ENCODE peak calls at places on chromosomes 11 and 22, in seven cellular contexts. S is astrocyte of the cerebellum, W is GM12878, K is foreskin fibroblast, M is OCI-LY7, X is body of pancreas, L is bronchial epithelial cell. N is an unnamed sample.

GRCh38 chr22:31891366-31892079 is 52.8 kb upstream of the YWHAH start:
- DNase-seq in S (peak; percentile 16), W (no peak), K (peak; percentile 53), M (no peak), X (no peak), L (no peak), N (peak; percentile 32)

GRCh38 chr11:73242291-73243092 is 24.4 kb downstream of the P2RY2 start:
- DNase-seq in S (peak; percentile 38), W (peak; percentile 48), K (peak; percentile 57), M (peak; percentile 79), X (peak; percentile 78), L (peak; percentile 40), N (peak; percentile 70)

GRCh38 chr11:68146010-68146540 is 24.9 kb upstream of the CHKA start:
- DNase-seq in S (no peak), W (no peak), K (no peak), M (no peak), X (peak; percentile 99), L (peak; percentile 13), N (no peak)

GRCh38 chr22:50118557-50119168 is 28.9 kb downstream of the MOV10L1 start:
- DNase-seq in S (peak; percentile 81), W (no peak), K (peak; percentile 65), M (no peak), X (no peak), L (peak; percentile 53), N (no peak)

GRCh38 chr22:44126807-44127206 is 53.9 kb upstream of the PARVG start:
- DNase-seq in S (no peak), W (no peak), K (no peak), M (no peak), X (no peak), L (no peak), N (no peak)

GRCh38 chr22:39941661-39942060 is 18.5 kb upstream of the TMA7B start:
- DNase-seq in S (no peak), W (no peak), K (no peak), M (no peak), X (no peak), L (no peak), N (no peak)

GRCh38 chr11:16791494-16791961 is 53.1 kb downstream of the C11orf58 start:
- DNase-seq in S (peak; percentile 91), W (no peak), K (peak; percentile 85), M (no peak), X (no peak), L (peak; percentile 90), N (no peak)

GRCh38 chr11:5171856-5172255 is 17.3 kb upstream of the OR52A1 start:
- DNase-seq in S (no peak), W (no peak), K (no peak), M (no peak), X (no peak), L (no peak), N (no peak)

GRCh38 chr11:102293873-102294601 is 23.2 kb upstream of the BIRC3 start:
- DNase-seq in S (no peak), W (no peak), K (no peak), M (peak; percentile 86), X (no peak), L (peak; percentile 67), N (peak; percentile 83)

GRCh38 chr11:116510166-116510565 is 262.6 kb downstream of the BUD13 start:
- DNase-seq in S (no peak), W (no peak), K (no peak), M (no peak), X (no peak), L (no peak), N (no peak)

GRCh38 chr11:18171377-18172000 is 1.1 kb upstream of the MRGPRX4 start:
- DNase-seq in S (no peak), W (no peak), K (peak; percentile 13), M (peak; percentile 56), X (no peak), L (peak; percentile 31), N (peak; percentile 10)

GRCh38 chr22:39317756-39318506 is 1.5 kb downstream of the RPL3 start:
- DNase-seq in S (no peak), W (no peak), K (peak; percentile 41), M (peak; percentile 24), X (no peak), L (peak; percentile 50), N (no peak)

GRCh38 chr11:61390161-61390560 is 2.2 kb upstream of the TMEM216 start:
- DNase-seq in S (no peak), W (no peak), K (no peak), M (no peak), X (no peak), L (no peak), N (no peak)

GRCh38 chr22:46770151-46770641 is 7.7 kb downstream of the TBC1D22A start:
- DNase-seq in S (no peak), W (no peak), K (no peak), M (no peak), X (no peak), L (no peak), N (no peak)

GRCh38 chr11:114098927-114099326 is 39.4 kb downstream of the ZBTB16 start:
- DNase-seq in S (no peak), W (no peak), K (no peak), M (no peak), X (peak; percentile 52), L (no peak), N (no peak)

GRCh38 chr11:7530013-7530412 is 16.2 kb downstream of the PPFIBP2 start:
- DNase-seq in S (no peak), W (no peak), K (no peak), M (no peak), X (no peak), L (no peak), N (no peak)

GRCh38 chr11:119193001-119193400 is 7.7 kb downstream of the NHERF4 start:
- DNase-seq in S (no peak), W (no peak), K (no peak), M (no peak), X (no peak), L (no peak), N (no peak)

DNA sequence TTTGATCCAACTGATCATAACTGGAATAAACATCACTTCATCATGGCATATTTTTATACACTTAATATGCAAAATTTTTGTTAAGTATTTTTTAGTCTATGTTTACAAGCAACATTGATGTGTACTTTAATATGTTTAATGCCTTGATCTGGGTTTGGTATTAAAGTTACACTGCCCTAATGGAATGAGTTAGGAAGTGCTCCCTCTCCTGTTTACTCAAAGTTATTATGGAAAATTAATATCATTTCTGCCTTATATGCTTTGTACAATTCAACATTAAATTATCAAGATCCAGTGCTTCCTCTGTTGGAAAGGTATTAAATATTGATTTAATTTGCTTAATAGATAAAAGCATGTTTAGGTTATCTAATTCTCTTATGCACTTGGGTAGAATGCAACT is 927.3 kb upstream of the RAG2 start:
- DNase-seq in S (no peak), W (no peak), K (no peak), M (no peak), X (no peak), L (peak; percentile 24), N (no peak)
- TF ChIP-seq CTCF in S (peak; percentile 9), W (no peak), K (peak; percentile 16), M (no peak), X (no peak), L (no peak), N (peak; percentile 9)

GRCh38 chr11:131922220-131922619 is 551.8 kb downstream of the NTM start:
- DNase-seq in S (no peak), W (no peak), K (no peak), M (no peak), X (no peak), L (no peak), N (no peak)
- TF ChIP-seq CTCF in S (no peak), W (no peak), K (no peak), M (no peak), X (no peak), L (no peak), N (no peak)

DNA sequence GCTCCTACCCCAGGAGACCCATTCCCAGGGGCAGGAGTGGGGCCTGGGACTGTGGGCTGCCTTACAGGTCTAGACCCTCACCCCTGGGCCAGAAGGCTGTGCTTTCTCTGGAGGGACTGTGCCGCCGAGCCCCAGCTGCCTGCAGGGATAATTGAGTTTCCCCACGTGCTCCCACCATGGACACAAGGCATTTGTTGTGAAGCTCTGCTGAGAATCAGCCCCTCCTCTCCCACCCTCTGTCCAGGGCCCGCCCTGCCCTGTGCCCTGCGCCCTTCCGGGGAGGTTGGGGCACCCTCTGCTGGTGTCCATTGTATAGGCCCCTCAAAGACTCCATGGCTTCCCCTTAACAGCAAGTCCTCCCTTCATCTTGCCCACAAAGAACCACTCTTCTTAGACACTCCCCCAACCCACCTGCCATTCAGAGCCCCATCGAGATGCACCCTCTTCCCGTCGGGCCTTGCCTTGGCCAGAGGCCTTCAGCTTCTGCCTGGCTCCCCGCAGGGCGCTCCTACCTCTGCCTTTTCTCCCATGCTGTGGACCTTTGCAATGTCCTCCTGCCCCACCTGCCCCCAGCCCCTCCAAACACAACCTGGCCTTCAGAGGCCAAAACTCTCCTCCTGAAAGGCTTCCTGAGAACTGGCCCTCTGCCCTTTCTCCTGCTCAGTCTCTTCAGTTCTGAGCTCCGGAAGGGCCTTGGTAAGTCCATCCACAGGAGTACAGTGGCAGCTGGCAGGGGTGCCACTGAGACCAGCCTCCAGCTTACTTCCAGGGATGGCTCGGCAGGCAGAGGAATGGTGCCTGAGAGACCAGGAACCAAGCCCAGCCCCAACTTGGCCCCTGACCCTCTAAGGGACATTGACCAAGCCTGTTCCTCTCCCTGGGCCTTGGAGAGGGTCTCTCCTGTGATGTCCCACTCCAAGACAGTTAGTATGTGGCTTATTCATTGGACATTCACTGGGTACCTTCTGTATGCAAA is 22.4 kb downstream of the DUSP8 start:
- DNase-seq in S (no peak), W (no peak), K (no peak), M (peak; percentile 10), X (no peak), L (no peak), N (no peak)
- TF ChIP-seq CTCF in S (no peak), W (peak; percentile 31), K (no peak), M (no peak), X (no peak), L (no peak), N (peak; percentile 10)

DNA sequence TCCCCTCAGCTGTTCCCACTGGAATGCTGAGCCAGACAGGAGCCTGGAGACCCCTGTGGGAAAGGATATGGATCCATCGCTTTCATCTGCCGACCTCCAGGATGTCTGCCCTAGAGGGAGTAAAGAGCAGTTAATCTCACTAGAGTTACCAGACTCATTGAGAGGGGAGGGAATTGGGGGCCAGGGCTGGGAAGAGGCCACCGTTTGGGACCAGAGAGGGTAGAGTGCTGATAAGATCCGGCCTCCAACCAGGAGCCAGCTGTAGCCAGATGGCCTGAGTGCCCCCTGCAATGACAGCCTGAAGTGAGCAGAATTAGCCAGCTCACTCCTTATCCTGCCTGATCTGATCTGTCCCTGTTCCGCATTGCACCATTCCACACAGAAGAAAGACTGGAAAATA is 3.7 kb upstream of the APLNR start:
- DNase-seq in S (no peak), W (no peak), K (no peak), M (no peak), X (no peak), L (no peak), N (no peak)
- TF ChIP-seq CTCF in S (no peak), W (no peak), K (no peak), M (no peak), X (no peak), L (no peak), N (no peak)